ENCODE peak calls at places on chromosomes 12 and 14, in four cellular contexts. X is A549; J is CD4-positive, alpha-beta memory T cell; B is brain microvascular endothelial cell. S is an unnamed sample.

GRCh38 chr14:31792726-31793125 is 231.5 kb downstream of the NUBPL start:
- DNase-seq in X (no peak), J (no peak), B (no peak), S (no peak)

GRCh38 chr12:121701667-121702277 is 10.8 kb upstream of the TMEM120B start:
- DNase-seq in X (no peak), J (no peak), B (no peak), S (no peak)

GRCh38 chr12:127964717-127965116 is 302.3 kb upstream of the TMEM132C start:
- DNase-seq in X (peak), J (no peak), B (peak), S (no peak)

GRCh38 chr12:58349161-58349560 is 407.8 kb downstream of the ATP23 start:
- DNase-seq in X (no peak), J (no peak), B (peak), S (no peak)

GRCh38 chr12:124045671-124046070 is 72.7 kb downstream of the ZNF664 start:
- DNase-seq in X (no peak), J (no peak), B (no peak), S (no peak)

GRCh38 chr14:28142400-28143015 is 624.1 kb upstream of the FOXG1 start:
- DNase-seq in X (peak), J (no peak), B (no peak), S (no peak)

GRCh38 chr14:29175706-29176105 is 409.1 kb downstream of the FOXG1 start:
- DNase-seq in X (no peak), J (no peak), B (no peak), S (no peak)

GRCh38 chr14:70907996-70908917 is 998 bp downstream of the PCNX1 start:
- DNase-seq in X (peak), J (peak), B (peak), S (peak)

GRCh38 chr12:4223273-4223855 is 50.2 kb upstream of the CCND2 start:
- DNase-seq in X (no peak), J (no peak), B (no peak), S (no peak)

GRCh38 chr14:99757331-99758070 is 35.7 kb upstream of the EML1 start:
- DNase-seq in X (peak), J (no peak), B (peak), S (peak)

GRCh38 chr12:24198070-24198469 is 248.6 kb upstream of the SOX5 start:
- DNase-seq in X (no peak), J (no peak), B (peak), S (peak)

GRCh38 chr14:104855532-104856090 is 9.5 kb upstream of the CEP170B start:
- DNase-seq in X (no peak), J (no peak), B (no peak), S (no peak)

GRCh38 chr14:53529519-53529918 is 376.4 kb upstream of the DDHD1 start:
- DNase-seq in X (no peak), J (no peak), B (no peak), S (no peak)

GRCh38 chr14:92917041-92917940 is 5.7 kb upstream of the CHGA start:
- DNase-seq in X (no peak), J (no peak), B (no peak), S (no peak)

GRCh38 chr14:89428556-89429196 is 11.6 kb upstream of the FOXN3 start:
- DNase-seq in X (no peak), J (no peak), B (no peak), S (no peak)
- H3K27ac ChIP-seq in X (no peak), J (no peak), B (no peak), S (peak)

GRCh38 chr12:106245767-106246166 is 2.1 kb downstream of the CKAP4 start:
- DNase-seq in X (peak), J (no peak), B (peak), S (peak)
- H3K27ac ChIP-seq in X (peak), J (no peak), B (peak), S (peak)

GRCh38 chr12:68418137-68418460 is 85.9 kb upstream of the MDM1 start:
- DNase-seq in X (no peak), J (no peak), B (no peak), S (no peak)

GRCh38 chr12:68420225-68421008 is 88.3 kb upstream of the MDM1 start:
- DNase-seq in X (no peak), J (no peak), B (peak), S (no peak)

GRCh38 chr12:68425998-68426397 is 93.8 kb upstream of the MDM1 start:
- DNase-seq in X (no peak), J (no peak), B (peak), S (peak)

GRCh38 chr12:68428211-68428610 is 96.0 kb upstream of the MDM1 start:
- DNase-seq in X (no peak), J (no peak), B (no peak), S (no peak)

DNA sequence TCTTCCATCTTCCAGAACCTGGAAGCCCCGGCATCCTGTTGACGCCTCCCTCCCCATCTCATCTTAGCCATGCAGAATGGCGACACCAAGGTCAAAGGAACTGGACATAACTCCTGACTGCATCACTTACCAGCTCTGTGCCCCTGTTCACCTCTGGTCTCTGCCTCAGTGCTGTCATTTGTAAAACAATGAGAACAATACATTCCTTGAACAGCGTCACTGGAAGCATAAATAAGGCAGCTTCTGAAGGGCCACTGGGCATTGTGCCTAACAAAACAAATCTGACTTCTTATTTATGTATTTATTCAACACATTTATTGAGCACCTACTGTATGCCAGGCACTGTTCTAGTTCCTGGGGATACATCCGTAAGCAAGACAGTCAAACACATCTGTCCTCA is 91.0 kb upstream of the MDM1 start:
- DNase-seq in X (no peak), J (no peak), B (peak), S (no peak)
- H3K27ac ChIP-seq in X (no peak), J (no peak), B (no peak), S (no peak)

GRCh38 chr12:49054096-49054495 is 6.5 kb downstream of the KMT2D start:
- DNase-seq in X (no peak), J (no peak), B (no peak), S (no peak)
- H3K27ac ChIP-seq in X (no peak), J (no peak), B (no peak), S (no peak)

GRCh38 chr14:59314019-59314608 is 125.6 kb downstream of the DAAM1 start:
- DNase-seq in X (peak), J (no peak), B (no peak), S (no peak)
- H3K27ac ChIP-seq in X (no peak), J (no peak), B (no peak), S (no peak)

GRCh38 chr14:24131549-24131966 is 1.1 kb downstream of the FITM1 start:
- DNase-seq in X (no peak), J (no peak), B (no peak), S (no peak)

GRCh38 chr14:24130717-24131548 is 474 bp downstream of the FITM1 start:
- DNase-seq in X (no peak), J (no peak), B (no peak), S (no peak)

GRCh38 chr14:24129410-24129998 is 955 bp upstream of the FITM1 start:
- DNase-seq in X (no peak), J (no peak), B (no peak), S (no peak)

GRCh38 chr14:24130380-24130716 is at the start of gene FITM1:
- DNase-seq in X (no peak), J (no peak), B (no peak), S (no peak)

DNA sequence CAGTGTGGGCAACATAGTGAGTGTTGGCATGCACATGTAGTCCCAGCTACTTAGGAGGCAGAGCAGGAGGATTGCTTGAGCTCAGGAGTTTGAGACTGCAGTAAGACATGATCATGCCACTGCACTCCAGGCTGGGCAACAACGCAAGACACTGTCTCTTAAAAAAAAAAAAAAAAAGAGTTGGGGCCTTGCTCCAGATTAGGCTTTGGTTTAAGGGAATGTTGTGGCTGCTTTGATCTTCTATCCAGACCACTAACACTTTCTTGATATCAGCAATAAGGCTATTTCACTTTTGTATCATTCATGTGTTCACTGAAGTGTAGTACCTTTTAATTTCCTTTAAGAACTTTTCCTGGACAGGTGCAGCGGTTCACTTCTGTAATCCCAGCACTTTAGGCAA is 2.8 kb upstream of the FITM1 start:
- DNase-seq in X (no peak), J (no peak), B (no peak), S (no peak)
- H3K27ac ChIP-seq in X (no peak), J (no peak), B (no peak), S (no peak)

DNA sequence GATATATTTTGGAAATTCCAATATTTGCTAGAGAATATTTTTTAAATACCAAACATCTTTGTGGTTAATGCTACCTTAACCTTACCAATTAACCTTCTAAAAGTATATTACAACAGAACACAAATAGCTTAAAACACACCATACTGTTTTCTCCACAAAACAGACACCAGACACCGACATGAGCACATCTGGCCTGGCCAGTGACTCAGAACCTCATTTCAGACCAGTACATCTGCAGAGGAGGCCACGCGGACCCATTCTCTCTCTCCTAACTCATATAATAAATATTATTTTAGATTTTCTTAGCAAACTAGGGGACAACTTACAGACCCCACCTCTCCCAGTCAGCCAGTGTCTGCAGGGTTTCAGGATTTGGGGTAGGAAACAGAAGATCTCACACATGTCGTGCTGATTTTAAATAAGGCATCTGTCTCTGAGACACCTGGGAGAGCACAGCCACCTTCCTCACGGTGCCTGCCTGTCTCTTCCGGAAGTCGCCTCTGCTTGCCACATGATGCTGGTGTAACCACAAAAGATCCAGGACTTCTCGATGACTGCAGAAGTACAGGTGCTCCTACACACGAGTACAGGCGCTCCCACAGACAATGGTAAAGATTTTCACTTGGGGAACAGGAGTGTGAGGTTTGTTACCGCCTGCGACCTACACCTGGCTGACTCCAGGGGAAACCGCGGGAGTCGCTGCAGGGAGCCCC is 9.7 kb upstream of the ANKLE2 start:
- DNase-seq in X (no peak), J (peak), B (no peak), S (no peak)
- H3K27ac ChIP-seq in X (no peak), J (peak), B (no peak), S (no peak)

DNA sequence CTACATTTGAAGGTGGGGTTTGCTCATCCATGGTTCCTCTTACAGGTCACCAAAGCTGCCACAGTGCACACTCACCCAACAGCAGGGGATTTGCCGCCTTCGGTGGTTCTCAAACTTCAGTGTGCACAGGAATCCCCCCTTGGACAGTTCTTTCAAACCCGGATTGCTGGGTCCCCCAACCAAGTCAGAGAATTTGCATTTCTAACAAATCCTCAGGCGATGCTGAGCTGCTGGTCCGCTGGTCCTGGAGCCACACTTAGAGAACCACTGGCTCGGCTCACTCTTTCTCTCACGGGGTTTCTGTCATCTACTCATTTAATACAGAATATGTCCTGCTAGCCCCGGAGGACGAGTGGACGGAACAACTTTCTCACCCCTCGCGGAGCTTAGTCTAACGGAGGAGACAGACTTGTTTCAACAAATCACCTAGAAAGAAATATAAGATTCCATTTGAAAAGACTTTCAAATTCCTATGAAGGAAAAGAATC is 24.1 kb upstream of the ZFP36L1 start:
- DNase-seq in X (no peak), J (no peak), B (no peak), S (no peak)
- H3K27ac ChIP-seq in X (peak), J (peak), B (no peak), S (no peak)